ENCODE peak calls at places on chromosomes 3 and 15, in seven cellular contexts. One of them, this sample, is unnamed.
A peak's percentile ranks its signal among the peaks of the same experiment; 100 is the strongest.

GRCh38 chr15:29821416-29822099 is 710 bp downstream of the TJP1 start:
- DNase-seq in K562: peak; percentile 91
- DNase-seq in HCT116: peak; percentile 70
- DNase-seq in A549: peak; percentile 89
- DNase-seq in SK-N-SH: peak; percentile 80
- DNase-seq in GM23338: peak; percentile 92
- DNase-seq in Panc1: no peak
- DNase-seq in this sample: no peak

GRCh38 chr3:136818851-136819783 is at the start of gene SLC35G2:
- DNase-seq in K562: peak; percentile 63
- DNase-seq in HCT116: no peak
- DNase-seq in SK-N-SH: peak; percentile 87
- DNase-seq in Panc1: no peak
- DNase-seq in GM23338: peak; percentile 86
- DNase-seq in A549: peak; percentile 66
- DNase-seq in this sample: peak; percentile 7

GRCh38 chr3:149808209-149808829 is 4.7 kb upstream of the RNF13 start:
- DNase-seq in Panc1: peak; percentile 71
- DNase-seq in GM23338: peak; percentile 76
- DNase-seq in K562: peak; percentile 71
- DNase-seq in SK-N-SH: peak; percentile 67
- DNase-seq in A549: peak; percentile 79
- DNase-seq in HCT116: peak; percentile 70
- DNase-seq in this sample: no peak

GRCh38 chr15:96381463-96381862 is 51.0 kb downstream of the NR2F2 start:
- DNase-seq in Panc1: no peak
- DNase-seq in A549: no peak
- DNase-seq in HCT116: no peak
- DNase-seq in SK-N-SH: no peak
- DNase-seq in K562: no peak
- DNase-seq in GM23338: no peak
- DNase-seq in this sample: no peak

GRCh38 chr3:14565791-14566588 is 25.8 kb upstream of the GRIP2 start:
- DNase-seq in GM23338: no peak
- DNase-seq in A549: no peak
- DNase-seq in Panc1: no peak
- DNase-seq in SK-N-SH: peak; percentile 64
- DNase-seq in K562: no peak
- DNase-seq in HCT116: no peak
- DNase-seq in this sample: peak; percentile 49

GRCh38 chr15:61500951-61501350 is 271.8 kb upstream of the RORA start:
- DNase-seq in HCT116: no peak
- DNase-seq in A549: no peak
- DNase-seq in SK-N-SH: peak; percentile 12
- DNase-seq in GM23338: no peak
- DNase-seq in Panc1: no peak
- DNase-seq in K562: no peak
- DNase-seq in this sample: no peak

GRCh38 chr3:33134026-33134625 is 20.3 kb downstream of the CRTAP start:
- DNase-seq in A549: no peak
- DNase-seq in SK-N-SH: no peak
- DNase-seq in Panc1: no peak
- DNase-seq in K562: no peak
- DNase-seq in HCT116: no peak
- DNase-seq in GM23338: no peak
- DNase-seq in this sample: no peak

GRCh38 chr3:18758047-18758704 is 333.0 kb upstream of the SATB1 start:
- DNase-seq in HCT116: peak; percentile 63
- DNase-seq in A549: peak; percentile 50
- DNase-seq in Panc1: peak; percentile 20
- DNase-seq in K562: peak; percentile 36
- DNase-seq in SK-N-SH: peak; percentile 27
- DNase-seq in GM23338: peak; percentile 97
- DNase-seq in this sample: peak; percentile 64

GRCh38 chr15:43800286-43801136 is at the start of gene HYPK:
- DNase-seq in Panc1: peak; percentile 54
- DNase-seq in K562: peak; percentile 95
- DNase-seq in SK-N-SH: peak; percentile 91
- DNase-seq in GM23338: peak; percentile 93
- DNase-seq in A549: peak; percentile 79
- DNase-seq in HCT116: peak; percentile 57
- DNase-seq in this sample: peak; percentile 93

GRCh38 chr3:24810881-24811280 is 316.2 kb upstream of the THRB start:
- DNase-seq in SK-N-SH: no peak
- DNase-seq in A549: no peak
- DNase-seq in Panc1: no peak
- DNase-seq in GM23338: no peak
- DNase-seq in K562: no peak
- DNase-seq in HCT116: no peak
- DNase-seq in this sample: peak; percentile 2

GRCh38 chr3:183188895-183189462 is 26.4 kb upstream of the LAMP3 start:
- DNase-seq in HCT116: peak; percentile 23
- DNase-seq in Panc1: no peak
- DNase-seq in SK-N-SH: no peak
- DNase-seq in GM23338: peak; percentile 78
- DNase-seq in K562: peak; percentile 72
- DNase-seq in A549: peak; percentile 29
- DNase-seq in this sample: no peak

GRCh38 chr15:51649659-51650521 is 27.3 kb upstream of the DMXL2 start:
- DNase-seq in K562: peak; percentile 88
- DNase-seq in Panc1: peak; percentile 61
- DNase-seq in GM23338: peak; percentile 77
- DNase-seq in A549: peak; percentile 85
- DNase-seq in HCT116: peak; percentile 71
- DNase-seq in SK-N-SH: peak; percentile 71
- DNase-seq in this sample: no peak

GRCh38 chr3:4532535-4533112 is 39.5 kb downstream of the ITPR1 start:
- DNase-seq in HCT116: no peak
- DNase-seq in A549: no peak
- DNase-seq in K562: peak; percentile 66
- DNase-seq in SK-N-SH: peak; percentile 42
- DNase-seq in Panc1: no peak
- DNase-seq in GM23338: no peak
- DNase-seq in this sample: no peak

GRCh38 chr3:46059432-46059831 is 32.1 kb upstream of the XCR1 start:
- DNase-seq in K562: no peak
- DNase-seq in SK-N-SH: no peak
- DNase-seq in Panc1: no peak
- DNase-seq in A549: no peak
- DNase-seq in HCT116: no peak
- DNase-seq in GM23338: no peak
- DNase-seq in this sample: no peak

GRCh38 chr3:103410231-103410630 is 975.4 kb downstream of the ZPLD1 start:
- DNase-seq in SK-N-SH: no peak
- DNase-seq in HCT116: no peak
- DNase-seq in A549: no peak
- DNase-seq in Panc1: no peak
- DNase-seq in K562: peak; percentile 0
- DNase-seq in GM23338: peak; percentile 73
- DNase-seq in this sample: no peak

GRCh38 chr3:7713724-7714123 is 787.9 kb upstream of the LMCD1 start:
- DNase-seq in A549: no peak
- DNase-seq in HCT116: no peak
- DNase-seq in SK-N-SH: no peak
- DNase-seq in GM23338: peak; percentile 34
- DNase-seq in K562: no peak
- DNase-seq in Panc1: no peak
- DNase-seq in this sample: no peak

GRCh38 chr3:14256046-14256445 is 77.4 kb downstream of the LSM3 start:
- DNase-seq in K562: peak; percentile 82
- DNase-seq in A549: no peak
- DNase-seq in Panc1: no peak
- DNase-seq in SK-N-SH: no peak
- DNase-seq in HCT116: no peak
- DNase-seq in GM23338: no peak
- DNase-seq in this sample: no peak

GRCh38 chr3:111999924-112000835 is 1.5 kb downstream of the TAGLN3 start:
- DNase-seq in SK-N-SH: peak; percentile 32
- DNase-seq in HCT116: no peak
- DNase-seq in GM23338: peak; percentile 19
- DNase-seq in Panc1: no peak
- DNase-seq in A549: no peak
- DNase-seq in K562: no peak
- DNase-seq in this sample: no peak

GRCh38 chr15:96804754-96805153 is 474.3 kb downstream of the NR2F2 start:
- DNase-seq in HCT116: no peak
- DNase-seq in SK-N-SH: no peak
- DNase-seq in Panc1: no peak
- DNase-seq in GM23338: no peak
- DNase-seq in A549: no peak
- DNase-seq in K562: no peak
- DNase-seq in this sample: no peak

GRCh38 chr3:48119495-48120193 is 68.6 kb downstream of the CDC25A start:
- DNase-seq in HCT116: no peak
- DNase-seq in A549: no peak
- DNase-seq in GM23338: no peak
- DNase-seq in K562: no peak
- DNase-seq in Panc1: no peak
- DNase-seq in SK-N-SH: no peak
- DNase-seq in this sample: no peak

GRCh38 chr15:37135225-37135624 is 34.9 kb upstream of the MEIS2 start:
- DNase-seq in K562: peak; percentile 30
- DNase-seq in A549: no peak
- DNase-seq in HCT116: peak; percentile 24
- DNase-seq in GM23338: peak; percentile 71
- DNase-seq in SK-N-SH: no peak
- DNase-seq in Panc1: no peak
- DNase-seq in this sample: no peak

GRCh38 chr3:188000361-188000861 is 153.5 kb upstream of the LPP start:
- DNase-seq in HCT116: no peak
- DNase-seq in K562: no peak
- DNase-seq in A549: no peak
- DNase-seq in GM23338: no peak
- DNase-seq in Panc1: no peak
- DNase-seq in SK-N-SH: no peak
- DNase-seq in this sample: no peak
- H3K4me3 ChIP-seq in HCT116: no peak overlapping the region
- H3K4me3 ChIP-seq in K562: no peak overlapping the region
- H3K4me3 ChIP-seq in A549: no peak overlapping the region
- H3K4me3 ChIP-seq in GM23338: no peak overlapping the region
- H3K4me3 ChIP-seq in Panc1: no peak overlapping the region
- H3K4me3 ChIP-seq in SK-N-SH: no peak overlapping the region
- H3K4me3 ChIP-seq in this sample: no peak overlapping the region

GRCh38 chr3:72666444-72666755 is 181.8 kb downstream of the SHQ1 start:
- DNase-seq in SK-N-SH: no peak
- DNase-seq in K562: no peak
- DNase-seq in GM23338: no peak
- DNase-seq in A549: no peak
- DNase-seq in Panc1: no peak
- DNase-seq in HCT116: no peak
- DNase-seq in this sample: no peak

GRCh38 chr3:72664171-72664570 is 184.1 kb downstream of the SHQ1 start:
- DNase-seq in SK-N-SH: no peak
- DNase-seq in HCT116: no peak
- DNase-seq in Panc1: no peak
- DNase-seq in A549: no peak
- DNase-seq in K562: no peak
- DNase-seq in GM23338: no peak
- DNase-seq in this sample: no peak

GRCh38 chr3:72664576-72664975 is 183.7 kb downstream of the SHQ1 start:
- DNase-seq in GM23338: no peak
- DNase-seq in Panc1: no peak
- DNase-seq in HCT116: no peak
- DNase-seq in A549: no peak
- DNase-seq in SK-N-SH: no peak
- DNase-seq in K562: no peak
- DNase-seq in this sample: no peak

GRCh38 chr3:72665103-72665502 is 183.1 kb downstream of the SHQ1 start:
- DNase-seq in Panc1: no peak
- DNase-seq in SK-N-SH: no peak
- DNase-seq in A549: no peak
- DNase-seq in K562: no peak
- DNase-seq in GM23338: no peak
- DNase-seq in HCT116: no peak
- DNase-seq in this sample: no peak

DNA sequence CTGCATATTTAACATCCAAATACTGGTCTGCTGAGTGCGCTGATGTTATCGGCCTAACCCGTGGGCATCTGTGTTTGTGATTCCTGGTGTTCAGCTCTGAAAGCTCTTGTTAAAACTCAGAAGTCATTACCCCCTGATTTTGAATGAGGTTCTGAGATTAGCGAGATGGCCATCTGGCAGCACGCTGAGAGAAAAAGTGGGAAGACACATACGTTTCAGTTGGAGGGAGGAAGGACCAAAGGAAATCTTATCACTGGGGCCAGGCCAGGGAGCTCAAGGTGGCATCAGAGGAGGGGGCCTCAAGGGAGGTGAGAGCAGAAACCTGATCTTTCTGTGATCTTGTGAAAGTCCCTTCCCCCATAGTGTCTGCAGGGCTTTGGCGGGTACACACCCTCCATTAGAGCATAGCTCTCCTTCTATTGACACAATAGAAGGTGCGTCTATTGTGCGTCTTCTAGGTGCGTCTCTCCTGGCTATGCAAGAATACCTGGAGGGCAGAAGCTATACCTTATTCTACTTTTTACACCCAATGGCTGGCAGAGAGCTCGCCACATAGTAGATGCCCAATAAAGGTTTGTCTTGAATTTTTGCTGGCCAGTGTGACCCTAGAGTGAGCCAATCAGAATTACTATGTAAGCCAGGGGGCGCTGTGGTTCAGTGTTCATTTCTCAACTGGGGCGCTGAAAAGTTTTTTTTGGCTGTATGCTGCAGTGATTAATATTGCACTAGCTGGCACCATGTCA is 182.4 kb downstream of the SHQ1 start:
- DNase-seq in Panc1: no peak
- DNase-seq in A549: peak; percentile 35
- DNase-seq in HCT116: no peak
- DNase-seq in SK-N-SH: peak; percentile 82
- DNase-seq in K562: peak; percentile 60
- DNase-seq in GM23338: peak; percentile 77
- DNase-seq in this sample: no peak
- TF ChIP-seq CTCF in Panc1: peak; percentile 74
- TF ChIP-seq CTCF in A549: peak; percentile 58
- TF ChIP-seq CTCF in HCT116: peak; percentile 76
- TF ChIP-seq CTCF in SK-N-SH: peak; percentile 68
- TF ChIP-seq CTCF in K562: peak; percentile 63
- TF ChIP-seq CTCF in GM23338: peak; percentile 79
- TF ChIP-seq CTCF in this sample: no peak

GRCh38 chr3:126113238-126113555 is 29.3 kb upstream of the SLC41A3 start:
- DNase-seq in GM23338: no peak
- DNase-seq in K562: no peak
- DNase-seq in A549: no peak
- DNase-seq in Panc1: no peak
- DNase-seq in HCT116: no peak
- DNase-seq in SK-N-SH: no peak
- DNase-seq in this sample: no peak
- TF ChIP-seq REST in GM23338: no peak
- TF ChIP-seq REST in K562: no peak
- TF ChIP-seq REST in A549: no peak
- TF ChIP-seq REST in Panc1: no peak
- TF ChIP-seq REST in HCT116: no peak
- TF ChIP-seq REST in SK-N-SH: no peak
- TF ChIP-seq REST in this sample: no peak

DNA sequence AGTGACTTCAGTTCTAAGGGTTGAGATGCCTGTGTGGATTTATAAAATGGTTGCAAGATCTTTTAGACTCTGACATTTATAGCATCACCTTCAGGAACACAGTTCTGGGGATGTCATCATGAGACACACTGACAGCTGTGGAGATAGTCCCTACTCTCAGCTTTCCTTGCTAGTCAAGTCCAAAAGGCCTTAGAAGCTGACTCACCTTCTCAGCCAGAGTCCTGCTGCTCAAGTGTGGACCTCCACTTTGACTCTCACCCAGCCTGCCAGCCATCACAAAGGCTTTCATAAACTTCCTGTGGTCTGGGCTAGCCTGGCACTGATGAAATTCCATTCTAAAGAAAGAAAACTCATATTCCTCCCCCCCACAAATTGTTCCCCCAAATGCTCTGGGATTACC is 44.8 kb downstream of the TMEM39A start:
- DNase-seq in A549: no peak
- DNase-seq in HCT116: no peak
- DNase-seq in K562: peak; percentile 70
- DNase-seq in Panc1: no peak
- DNase-seq in SK-N-SH: no peak
- DNase-seq in GM23338: no peak
- DNase-seq in this sample: no peak
- H3K4me3 ChIP-seq in A549: no peak overlapping the region
- H3K4me3 ChIP-seq in HCT116: no peak overlapping the region
- H3K4me3 ChIP-seq in K562: no peak overlapping the region
- H3K4me3 ChIP-seq in Panc1: no peak overlapping the region
- H3K4me3 ChIP-seq in SK-N-SH: no peak overlapping the region
- H3K4me3 ChIP-seq in GM23338: no peak overlapping the region
- H3K4me3 ChIP-seq in this sample: no peak overlapping the region